ENCODE peak calls at places on chromosomes 13 and 19, in six cellular contexts. I is tibial nerve, A is GDM1, Z is substantia nigra, M is ecto neural progenitor cell, B is CMK. W is an unnamed sample.

GRCh38 chr13:113554333-113554700 is 30.2 kb upstream of the TFDP1 start:
- DNase-seq in I (no peak), A (no peak), Z (no peak), M (no peak), B (no peak), W (no peak)

GRCh38 chr19:1942078-1942933 is 1.3 kb downstream of the CSNK1G2 start:
- DNase-seq in I (peak; percentile 38), A (peak; percentile 67), Z (peak; percentile 11), M (peak; percentile 91), B (peak; percentile 83), W (peak; percentile 94)

GRCh38 chr13:26909515-26909914 is 148.9 kb upstream of the GPR12 start:
- DNase-seq in I (no peak), A (no peak), Z (no peak), M (no peak), B (no peak), W (no peak)

GRCh38 chr19:18790566-18791314 is at the start of gene COMP:
- DNase-seq in I (no peak), A (no peak), Z (no peak), M (peak; percentile 58), B (no peak), W (no peak)

GRCh38 chr19:54188224-54188871 is 1.0 kb downstream of the MBOAT7 start:
- DNase-seq in I (no peak), A (peak; percentile 72), Z (no peak), M (no peak), B (peak; percentile 85), W (peak; percentile 42)

GRCh38 chr13:51328488-51328887 is 11.0 kb upstream of the SERPINE3 start:
- DNase-seq in I (no peak), A (no peak), Z (no peak), M (peak; percentile 86), B (no peak), W (no peak)

GRCh38 chr13:114142640-114143490 is 10.4 kb upstream of the RASA3 start:
- DNase-seq in I (no peak), A (peak; percentile 49), Z (no peak), M (no peak), B (peak; percentile 72), W (peak; percentile 74)

GRCh38 chr19:16293133-16294085 is 31.2 kb upstream of the KLF2 start:
- DNase-seq in I (peak; percentile 70), A (no peak), Z (no peak), M (no peak), B (no peak), W (peak; percentile 97)

GRCh38 chr19:46841458-46842083 is 9.1 kb downstream of the AP2S1 start:
- DNase-seq in I (no peak), A (no peak), Z (no peak), M (no peak), B (no peak), W (no peak)

GRCh38 chr19:33161201-33161600 is 29.3 kb downstream of the WDR88 start:
- DNase-seq in I (no peak), A (no peak), Z (no peak), M (no peak), B (no peak), W (no peak)

GRCh38 chr19:18764591-18765051 is 26.5 kb downstream of the COMP start:
- DNase-seq in I (no peak), A (no peak), Z (no peak), M (no peak), B (no peak), W (no peak)

GRCh38 chr13:27472441-27472840 is 22.1 kb upstream of the MTIF3 start:
- DNase-seq in I (no peak), A (no peak), Z (no peak), M (no peak), B (no peak), W (no peak)

GRCh38 chr19:17001603-17002183 is 24.9 kb downstream of the CPAMD8 start:
- DNase-seq in I (no peak), A (no peak), Z (no peak), M (no peak), B (peak; percentile 22), W (no peak)

GRCh38 chr13:55214851-55215345 is 1925.8 kb upstream of the PRR20A start:
- DNase-seq in I (no peak), A (no peak), Z (no peak), M (no peak), B (no peak), W (no peak)

GRCh38 chr13:37414667-37415066 is 183.9 kb downstream of the POSTN start:
- DNase-seq in I (no peak), A (no peak), Z (no peak), M (no peak), B (no peak), W (peak; percentile 47)

GRCh38 chr13:72412481-72412880 is 314.9 kb downstream of the MZT1 start:
- DNase-seq in I (no peak), A (no peak), Z (no peak), M (no peak), B (no peak), W (peak; percentile 6)

GRCh38 chr13:26026211-26026610 is 25.6 kb downstream of the SHISA2 start:
- DNase-seq in I (no peak), A (no peak), Z (no peak), M (no peak), B (no peak), W (peak; percentile 27)

GRCh38 chr13:94595006-94595942 is 678 bp downstream of the TGDS start:
- DNase-seq in I (no peak), A (no peak), Z (no peak), M (peak; percentile 53), B (no peak), W (peak; percentile 51)

GRCh38 chr13:65866138-65866537 is 1364.0 kb downstream of the PCDH9 start:
- DNase-seq in I (no peak), A (no peak), Z (no peak), M (no peak), B (no peak), W (no peak)

GRCh38 chr19:6674868-6675305 is 4.9 kb upstream of the TNFSF14 start:
- DNase-seq in I (no peak), A (peak; percentile 85), Z (no peak), M (peak; percentile 60), B (peak; percentile 83), W (peak; percentile 55)

GRCh38 chr13:113901231-113901630 is 37.4 kb upstream of the GAS6 start:
- DNase-seq in I (no peak), A (no peak), Z (no peak), M (no peak), B (no peak), W (peak; percentile 65)

GRCh38 chr13:98147521-98147920 is 4.6 kb downstream of the FARP1 start:
- DNase-seq in I (no peak), A (no peak), Z (no peak), M (no peak), B (no peak), W (peak; percentile 70)

GRCh38 chr19:40650749-40651305 is 39.6 kb downstream of the NUMBL start:
- DNase-seq in I (no peak), A (no peak), Z (no peak), M (no peak), B (no peak), W (no peak)

GRCh38 chr13:61463027-61463426 is 47.4 kb upstream of the PCDH20 start:
- DNase-seq in I (no peak), A (no peak), Z (no peak), M (no peak), B (no peak), W (no peak)

GRCh38 chr19:56839665-56840451 is 668 bp downstream of the PEG3 start:
- DNase-seq in I (peak; percentile 90), A (no peak), Z (peak; percentile 99), M (no peak), B (no peak), W (peak; percentile 99)

GRCh38 chr19:9721861-9722260 is 46.7 kb downstream of the ZNF846 start:
- DNase-seq in I (no peak), A (peak; percentile 71), Z (no peak), M (no peak), B (no peak), W (peak; percentile 2)

GRCh38 chr13:51797664-51798488 is 6.1 kb downstream of the DHRS12 start:
- DNase-seq in I (no peak), A (peak; percentile 66), Z (no peak), M (no peak), B (no peak), W (peak; percentile 93)

GRCh38 chr19:33063356-33064116 is 1.2 kb downstream of the RHPN2 start:
- DNase-seq in I (no peak), A (no peak), Z (no peak), M (no peak), B (no peak), W (peak; percentile 66)

GRCh38 chr13:73089216-73089615 is 30.4 kb downstream of the KLF5 start:
- DNase-seq in I (no peak), A (no peak), Z (no peak), M (no peak), B (no peak), W (no peak)

GRCh38 chr13:33033361-33033812 is 17.2 kb downstream of the KL start:
- DNase-seq in I (no peak), A (no peak), Z (no peak), M (no peak), B (no peak), W (peak; percentile 18)

GRCh38 chr13:26971990-26972888 is 199.4 kb downstream of the USP12 start:
- DNase-seq in I (no peak), A (no peak), Z (no peak), M (peak; percentile 52), B (no peak), W (peak; percentile 76)

GRCh38 chr19:18340990-18341868 is 831 bp downstream of the PGPEP1 start:
- DNase-seq in I (peak; percentile 21), A (peak; percentile 43), Z (peak; percentile 12), M (peak; percentile 54), B (no peak), W (peak; percentile 59)

GRCh38 chr19:18651300-18651699 is 14.5 kb downstream of the KLHL26 start:
- DNase-seq in I (no peak), A (no peak), Z (no peak), M (no peak), B (no peak), W (no peak)

GRCh38 chr19:14473915-14474578 is 1.1 kb downstream of the PTGER1 start:
- DNase-seq in I (no peak), A (no peak), Z (no peak), M (no peak), B (no peak), W (peak; percentile 73)

GRCh38 chr19:44596428-44597130 is 16.8 kb upstream of the IGSF23 start:
- DNase-seq in I (no peak), A (no peak), Z (no peak), M (no peak), B (no peak), W (no peak)

GRCh38 chr19:49689133-49690072 is at the start of gene ADM5:
- DNase-seq in I (no peak), A (no peak), Z (no peak), M (no peak), B (no peak), W (peak; percentile 82)

GRCh38 chr13:44918323-44919102 is 70.8 kb downstream of the NUFIP1 start:
- DNase-seq in I (peak; percentile 75), A (peak; percentile 95), Z (peak; percentile 78), M (peak; percentile 93), B (peak; percentile 38), W (peak; percentile 97)

W was measured in left kidney.